ENCODE peak calls at places on chromosomes 1 and 21, in six cellular contexts. L, W, Z, X, A and Q are unnamed samples. For H3K36me3, the result is how much of the 10 kb centered on the place peaks cover.

GRCh38 chr1:24503870-24504523 is 1.4 kb downstream of the RCAN3 start:
- DNase-seq in X (no peak), A (no peak), W (no peak), Z (no peak), L (peak), Q (no peak)

GRCh38 chr1:10911274-10912166 is 100.9 kb upstream of the TARDBP start:
- DNase-seq in Z (peak), X (no peak), L (no peak), A (no peak), W (no peak), Q (no peak)

GRCh38 chr21:41997657-41998056 is 12.5 kb downstream of the ZBTB21 start:
- DNase-seq in A (no peak), L (no peak), W (no peak), X (no peak), Z (no peak), Q (no peak)

GRCh38 chr1:26701995-26702679 is 6.3 kb downstream of the ARID1A start:
- DNase-seq in L (peak), Z (no peak), X (no peak), W (no peak), A (no peak), Q (no peak)

GRCh38 chr1:58883037-58883887 is 99.4 kb upstream of the JUN start:
- DNase-seq in W (no peak), X (peak), L (peak), A (peak), Z (peak), Q (peak)

GRCh38 chr1:202501281-202501680 is 152.8 kb downstream of the PPP1R12B start:
- DNase-seq in X (no peak), A (no peak), L (no peak), W (no peak), Z (no peak), Q (no peak)

GRCh38 chr1:153795934-153796785 is 21.0 kb downstream of the SLC27A3 start:
- DNase-seq in Z (peak), X (no peak), L (peak), A (no peak), W (no peak), Q (no peak)

GRCh38 chr1:177706977-177707376 is 262.9 kb downstream of the SEC16B start:
- DNase-seq in A (no peak), X (no peak), L (no peak), W (no peak), Z (no peak), Q (no peak)

GRCh38 chr1:201945157-201945556 is 1.2 kb downstream of the LMOD1 start:
- DNase-seq in X (no peak), Z (no peak), W (no peak), L (no peak), A (no peak), Q (no peak)

GRCh38 chr1:230866171-230866811 is 2.0 kb downstream of the C1orf198 start:
- DNase-seq in W (no peak), A (no peak), X (no peak), Z (no peak), L (peak), Q (no peak)

GRCh38 chr1:193730017-193730416 is 543.6 kb upstream of the B3GALT2 start:
- DNase-seq in X (no peak), A (no peak), W (no peak), L (no peak), Z (peak), Q (no peak)

GRCh38 chr1:246695136-246695535 is 29.1 kb upstream of the SCCPDH start:
- DNase-seq in X (no peak), W (no peak), L (no peak), A (no peak), Z (peak), Q (peak)

GRCh38 chr21:33080776-33081175 is 10.8 kb downstream of the OLIG1 start:
- DNase-seq in Z (no peak), L (no peak), W (no peak), X (no peak), A (no peak), Q (no peak)

GRCh38 chr1:162631546-162632233 is 574 bp upstream of the DDR2 start:
- DNase-seq in W (no peak), A (peak), L (no peak), Z (peak), X (peak), Q (no peak)

GRCh38 chr1:162633327-162633762 is 1.1 kb downstream of the DDR2 start:
- DNase-seq in X (no peak), Z (peak), A (no peak), L (no peak), W (no peak), Q (no peak)

GRCh38 chr1:162632234-162632666 is at the start of gene DDR2:
- DNase-seq in A (peak), L (peak), W (no peak), X (peak), Z (peak), Q (no peak)

GRCh38 chr1:162635418-162635817 is 3.2 kb downstream of the DDR2 start:
- DNase-seq in A (no peak), L (no peak), W (no peak), X (no peak), Z (no peak), Q (no peak)

GRCh38 chr1:162632743-162633326 is 571 bp downstream of the DDR2 start:
- DNase-seq in L (no peak), W (no peak), Z (no peak), X (peak), A (peak), Q (no peak)
- TF ChIP-seq POLR2A in L (no peak), W (no peak), Z (no peak), X (no peak), A (no peak), Q (no peak)

GRCh38 chr1:200602632-200603031 is 17.9 kb downstream of the KIF14 start:
- DNase-seq in Z (no peak), W (no peak), A (no peak), L (no peak), X (no peak), Q (no peak)
- H3K36me3 ChIP-seq in Z (under half), W (under half), A (under half), L (under half), X (under half), Q (under half)

GRCh38 chr1:45507195-45507594 is 7.1 kb downstream of the MMACHC start:
- DNase-seq in X (no peak), W (no peak), L (no peak), A (no peak), Z (no peak), Q (no peak)
- TF ChIP-seq POLR2A in X (no peak), W (no peak), L (no peak), A (no peak), Z (no peak), Q (no peak)

DNA sequence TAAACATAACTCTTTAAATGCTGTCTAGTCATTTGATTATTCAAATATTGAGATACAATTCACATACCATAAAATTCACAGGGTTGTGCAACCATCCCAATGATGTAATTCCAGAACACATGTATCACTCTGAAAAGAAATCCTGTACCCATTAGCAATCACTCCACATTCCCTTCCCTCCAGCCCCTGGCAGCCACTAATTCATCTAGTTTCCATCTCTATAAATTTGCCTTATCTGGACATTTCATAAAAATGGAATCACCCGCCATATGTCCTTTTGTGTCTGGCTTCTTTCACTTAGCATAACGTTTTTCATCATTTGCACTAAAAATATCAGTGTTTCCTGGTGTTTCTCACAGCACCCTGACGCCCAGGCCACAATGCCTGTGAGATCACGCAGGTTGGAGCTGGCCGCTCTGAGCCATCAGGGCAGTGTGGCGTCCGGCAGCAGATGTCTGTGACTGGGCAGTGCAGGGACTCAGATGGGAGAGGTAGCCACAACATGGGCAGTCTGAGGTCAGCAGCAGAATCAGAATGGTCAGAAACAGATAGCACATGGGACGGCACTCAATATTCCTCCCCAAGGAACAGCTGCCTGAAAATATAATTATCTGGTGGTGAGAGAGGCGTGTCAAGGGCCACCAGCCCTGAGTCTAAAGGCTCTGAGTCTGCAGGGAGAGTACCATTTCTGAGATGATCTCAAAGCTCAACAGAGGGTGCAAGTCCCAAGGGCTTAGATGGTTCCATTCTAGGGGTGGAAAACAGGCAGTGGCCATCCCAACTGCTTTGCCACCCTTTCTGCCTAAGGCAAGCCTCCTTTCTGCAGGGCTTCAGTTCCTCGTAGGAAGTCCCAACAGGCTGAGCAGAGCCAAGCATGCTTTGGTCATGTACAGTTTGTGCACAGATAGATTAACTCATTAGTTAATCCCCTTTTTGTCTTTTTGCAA is 129.4 kb upstream of the EDN2 start:
- DNase-seq in X (no peak), A (no peak), L (no peak), Z (peak), W (no peak), Q (no peak)
- H3K36me3 ChIP-seq in X (under half), A (under half), L (under half), Z (under half), W (under half), Q (under half)

GRCh38 chr1:151841141-151841540 is 1.5 kb upstream of the C2CD4D start:
- DNase-seq in A (no peak), W (no peak), Z (no peak), X (no peak), L (no peak), Q (no peak)

GRCh38 chr1:151838491-151839412 is 868 bp downstream of the C2CD4D start:
- DNase-seq in X (no peak), Z (no peak), L (no peak), A (no peak), W (no peak), Q (no peak)

GRCh38 chr1:151837841-151838490 is 1.7 kb downstream of the C2CD4D start:
- DNase-seq in X (no peak), Z (no peak), A (no peak), L (no peak), W (no peak), Q (peak)

GRCh38 chr1:151840421-151840820 is 801 bp upstream of the C2CD4D start:
- DNase-seq in A (no peak), X (no peak), L (no peak), Z (no peak), W (no peak), Q (no peak)

GRCh38 chr1:151839457-151840409 is at the start of gene C2CD4D:
- DNase-seq in L (peak), W (no peak), A (no peak), Z (peak), X (no peak), Q (peak)
- TF ChIP-seq POLR2A in L (peak), W (peak), A (no peak), Z (no peak), X (no peak), Q (peak)

GRCh38 chr1:212976586-212976985 is 26.2 kb downstream of the VASH2 start:
- DNase-seq in Z (peak), W (no peak), A (no peak), L (no peak), X (no peak), Q (no peak)
- H3K36me3 ChIP-seq in Z (under half), W (under half), A (under half), L (under half), X (under half), Q (under half)

GRCh38 chr1:161309868-161310267 is at the start of gene MPZ:
- DNase-seq in Z (no peak), A (no peak), L (no peak), W (no peak), X (no peak), Q (no peak)

GRCh38 chr1:161307892-161308638 is 1.7 kb downstream of the MPZ start:
- DNase-seq in W (no peak), X (no peak), Z (no peak), L (no peak), A (no peak), Q (no peak)

GRCh38 chr1:161304927-161305871 is 4.6 kb downstream of the MPZ start:
- DNase-seq in W (no peak), L (no peak), A (no peak), Z (no peak), X (no peak), Q (no peak)

GRCh38 chr1:161307230-161307768 is 2.5 kb downstream of the MPZ start:
- DNase-seq in Z (peak), L (no peak), A (no peak), W (no peak), X (no peak), Q (no peak)

GRCh38 chr1:161305872-161306519 is 3.8 kb downstream of the MPZ start:
- DNase-seq in X (peak), L (peak), A (peak), Z (peak), W (peak), Q (peak)
- TF ChIP-seq POLR2A in X (peak), L (peak), A (no peak), Z (peak), W (peak), Q (peak)